ENCODE peak calls at places on chromosomes 12 and 14, in six cellular contexts. W is CD8-positive, alpha-beta T cell; O is RWPE1; A is breast epithelium; I is uterus; F is AG04450. M is an unnamed sample.

GRCh38 chr12:91382081-91382543 is 199.5 kb upstream of the DCN start:
- DNase-seq in W (peak), O (peak), A (peak), I (peak), F (peak), M (peak)

GRCh38 chr12:75714462-75715322 is 203.3 kb upstream of the KRR1 start:
- DNase-seq in W (no peak), O (peak), A (no peak), I (no peak), F (no peak), M (no peak)

GRCh38 chr12:48999371-49000131 is at the start of gene DDN:
- DNase-seq in W (no peak), O (no peak), A (no peak), I (no peak), F (no peak), M (no peak)

GRCh38 chr12:1355396-1355795 is 239.0 kb downstream of the FBXL14 start:
- DNase-seq in W (no peak), O (no peak), A (no peak), I (no peak), F (no peak), M (no peak)

GRCh38 chr12:57715786-57716185 is 21.9 kb downstream of the OS9 start:
- DNase-seq in W (no peak), O (no peak), A (peak), I (no peak), F (no peak), M (no peak)

GRCh38 chr14:22265319-22266140 is 323.5 kb downstream of the DAD1 start:
- DNase-seq in W (no peak), O (peak), A (no peak), I (no peak), F (no peak), M (no peak)

GRCh38 chr12:109864916-109865315 is 15.4 kb downstream of the GLTP start:
- DNase-seq in W (no peak), O (peak), A (no peak), I (no peak), F (no peak), M (no peak)

GRCh38 chr12:30792648-30793499 is 38.1 kb upstream of the CAPRIN2 start:
- DNase-seq in W (no peak), O (peak), A (no peak), I (no peak), F (no peak), M (no peak)

GRCh38 chr14:71497645-71498086 is 434.6 kb upstream of the RGS6 start:
- DNase-seq in W (no peak), O (no peak), A (no peak), I (no peak), F (peak), M (no peak)

GRCh38 chr12:42002563-42002962 is 142.1 kb downstream of the GXYLT1 start:
- DNase-seq in W (no peak), O (no peak), A (no peak), I (no peak), F (no peak), M (no peak)

GRCh38 chr12:132147423-132148367 is 3.4 kb downstream of the NOC4L start:
- DNase-seq in W (no peak), O (no peak), A (no peak), I (peak), F (no peak), M (no peak)

GRCh38 chr12:65720136-65720535 is 104.1 kb upstream of the HMGA2 start:
- DNase-seq in W (no peak), O (no peak), A (no peak), I (no peak), F (no peak), M (no peak)

GRCh38 chr14:37598973-37599526 is 3.6 kb downstream of the TTC6 start:
- DNase-seq in W (no peak), O (no peak), A (no peak), I (no peak), F (no peak), M (no peak)

GRCh38 chr12:105289114-105289904 is 41.2 kb upstream of the C12orf75 start:
- DNase-seq in W (no peak), O (no peak), A (no peak), I (no peak), F (no peak), M (no peak)

GRCh38 chr12:96026331-96026730 is 9.1 kb downstream of the LTA4H start:
- DNase-seq in W (no peak), O (no peak), A (no peak), I (no peak), F (no peak), M (no peak)

GRCh38 chr12:107759410-107759809 is 1.5 kb downstream of the PRDM4 start:
- DNase-seq in W (no peak), O (peak), A (no peak), I (peak), F (peak), M (peak)

GRCh38 chr14:36676236-36676635 is 14.6 kb downstream of the PAX9 start:
- DNase-seq in W (no peak), O (no peak), A (no peak), I (no peak), F (no peak), M (no peak)

GRCh38 chr14:92173668-92174067 is 51.9 kb downstream of the CPSF2 start:
- DNase-seq in W (no peak), O (no peak), A (no peak), I (no peak), F (no peak), M (no peak)

GRCh38 chr14:96260341-96260821 is 4.4 kb downstream of the BDKRB1 start:
- DNase-seq in W (no peak), O (no peak), A (no peak), I (no peak), F (no peak), M (no peak)

GRCh38 chr12:105907982-105908381 is 230.8 kb downstream of the NUAK1 start:
- DNase-seq in W (no peak), O (no peak), A (no peak), I (no peak), F (no peak), M (no peak)

GRCh38 chr14:61678966-61679365 is 16.3 kb upstream of the HIF1A start:
- DNase-seq in W (no peak), O (no peak), A (no peak), I (no peak), F (no peak), M (no peak)

GRCh38 chr12:19530631-19531020 is 91.3 kb downstream of the AEBP2 start:
- DNase-seq in W (no peak), O (peak), A (no peak), I (no peak), F (no peak), M (no peak)

GRCh38 chr14:60862283-60862682 is 118.6 kb downstream of the TRMT5 start:
- DNase-seq in W (no peak), O (no peak), A (peak), I (peak), F (no peak), M (peak)

GRCh38 chr14:93114713-93115068 is 1.0 kb downstream of the ITPK1 start:
- DNase-seq in W (no peak), O (no peak), A (no peak), I (peak), F (no peak), M (peak)

GRCh38 chr12:2490746-2491145 is 304.0 kb upstream of the FKBP4 start:
- DNase-seq in W (no peak), O (no peak), A (no peak), I (no peak), F (no peak), M (no peak)

GRCh38 chr12:107590369-107591094 is 95.1 kb upstream of the PWP1 start:
- DNase-seq in W (no peak), O (no peak), A (no peak), I (no peak), F (no peak), M (no peak)

GRCh38 chr12:41924111-41924510 is 220.6 kb downstream of the GXYLT1 start:
- DNase-seq in W (no peak), O (no peak), A (no peak), I (no peak), F (no peak), M (no peak)

GRCh38 chr12:120399531-120399930 is 30.6 kb upstream of the MSI1 start:
- DNase-seq in W (no peak), O (no peak), A (no peak), I (no peak), F (peak), M (no peak)

GRCh38 chr14:36271939-36272907 is 48.2 kb downstream of the MBIP start:
- DNase-seq in W (no peak), O (peak), A (no peak), I (no peak), F (no peak), M (peak)

GRCh38 chr14:92546347-92547053 is 32.9 kb downstream of the RIN3 start:
- DNase-seq in W (no peak), O (no peak), A (no peak), I (no peak), F (peak), M (no peak)

GRCh38 chr14:61565181-61565580 is 130.1 kb upstream of the HIF1A start:
- DNase-seq in W (no peak), O (no peak), A (no peak), I (no peak), F (no peak), M (no peak)

GRCh38 chr14:81401420-81402122 is 1.4 kb upstream of the STON2 start:
- DNase-seq in W (no peak), O (peak), A (no peak), I (no peak), F (peak), M (no peak)

GRCh38 chr12:4789776-4790175 is 69.6 kb downstream of the GALNT8 start:
- DNase-seq in W (no peak), O (no peak), A (no peak), I (no peak), F (no peak), M (no peak)

GRCh38 chr12:114269153-114269552 is 136.8 kb downstream of the TBX5 start:
- DNase-seq in W (no peak), O (no peak), A (no peak), I (no peak), F (no peak), M (no peak)

GRCh38 chr14:33668066-33668465 is 282.8 kb downstream of the EGLN3 start:
- DNase-seq in W (no peak), O (no peak), A (no peak), I (no peak), F (no peak), M (no peak)

GRCh38 chr14:22993517-22993916 is 11.2 kb upstream of the AJUBA start:
- DNase-seq in W (no peak), O (no peak), A (no peak), I (no peak), F (no peak), M (no peak)

DNA sequence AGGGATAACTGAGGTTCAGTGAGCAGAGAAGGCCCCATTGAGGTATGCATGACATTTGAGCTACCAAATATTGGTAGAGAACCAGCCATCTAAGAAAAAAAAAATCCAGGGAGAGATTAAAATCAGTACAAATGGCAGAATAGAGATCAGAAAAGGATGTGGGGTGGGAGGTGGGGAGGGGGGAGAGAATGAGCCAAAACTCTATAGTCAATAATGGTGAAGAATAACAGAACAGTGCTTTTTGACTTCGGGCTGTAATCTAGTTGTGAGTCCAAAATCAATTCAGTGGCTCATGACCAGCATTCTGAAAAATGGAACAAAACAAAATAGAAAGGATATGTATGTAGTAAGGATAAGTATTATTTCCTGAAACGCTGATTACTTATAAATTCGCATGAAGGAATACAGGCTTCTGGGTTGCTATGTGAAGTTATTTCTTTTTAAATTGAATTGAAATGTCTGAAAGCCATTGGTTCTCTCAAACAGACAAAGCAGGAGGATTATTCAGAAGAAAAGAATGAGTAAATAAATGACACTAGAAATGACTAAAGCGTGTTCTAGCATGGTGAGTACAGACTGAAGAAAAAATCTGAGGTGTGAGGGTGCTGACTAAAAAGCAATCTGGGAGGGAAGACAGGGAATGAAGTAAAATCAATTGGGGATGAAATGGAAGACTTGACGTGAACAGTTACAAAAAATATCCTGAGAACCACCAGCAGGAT is 72.4 kb downstream of the ATP2B1 start:
- DNase-seq in W (no peak), O (peak), A (no peak), I (no peak), F (peak), M (no peak)
- H3K27ac ChIP-seq in W (no peak), O (no peak), A (no peak), I (no peak), F (no peak), M (no peak)

GRCh38 chr12:40157307-40157706 is 51.4 kb upstream of the SLC2A13 start:
- DNase-seq in W (no peak), O (no peak), A (no peak), I (no peak), F (no peak), M (no peak)

GRCh38 chr12:40162022-40162421 is 56.1 kb upstream of the SLC2A13 start:
- DNase-seq in W (no peak), O (no peak), A (no peak), I (no peak), F (no peak), M (no peak)

GRCh38 chr12:40154381-40154780 is 48.5 kb upstream of the SLC2A13 start:
- DNase-seq in W (no peak), O (no peak), A (no peak), I (no peak), F (no peak), M (no peak)

GRCh38 chr12:40156031-40156764 is 50.3 kb upstream of the SLC2A13 start:
- DNase-seq in W (no peak), O (no peak), A (no peak), I (no peak), F (no peak), M (no peak)

DNA sequence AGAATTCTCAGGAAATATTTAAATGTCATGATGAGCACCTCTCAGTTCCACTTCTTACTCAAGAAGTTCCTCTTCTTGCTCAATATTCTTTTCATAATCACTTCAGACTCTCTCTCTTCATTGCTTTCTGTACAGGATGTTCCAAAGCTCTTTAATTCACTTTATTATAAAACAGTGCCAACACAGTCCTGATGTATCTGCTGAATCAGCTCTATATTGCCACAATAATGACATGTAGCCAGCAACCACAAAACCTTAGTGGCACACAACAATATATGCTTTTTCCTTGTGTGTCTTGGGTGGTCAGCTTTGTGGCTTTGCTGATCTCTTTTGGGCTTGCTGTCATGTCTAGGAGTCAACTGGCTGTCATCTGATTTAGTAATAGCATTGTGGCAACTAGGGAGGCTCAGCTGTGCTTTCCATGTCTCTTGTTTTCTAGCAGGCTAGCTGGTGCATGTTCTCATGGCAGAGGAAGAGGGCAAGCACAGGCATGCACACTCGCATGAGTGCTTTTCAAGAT is 52.8 kb upstream of the SLC2A13 start:
- DNase-seq in W (no peak), O (peak), A (peak), I (no peak), F (no peak), M (no peak)
- H3K27ac ChIP-seq in W (no peak), O (peak), A (peak), I (no peak), F (no peak), M (no peak)

GRCh38 chr12:10252201-10252600 is 39.5 kb downstream of the GABARAPL1 start:
- DNase-seq in W (no peak), O (no peak), A (no peak), I (no peak), F (no peak), M (no peak)
- H3K27ac ChIP-seq in W (no peak), O (no peak), A (no peak), I (no peak), F (no peak), M (no peak)

GRCh38 chr12:45834809-45835208 is 105.3 kb downstream of the ARID2 start:
- DNase-seq in W (no peak), O (no peak), A (no peak), I (no peak), F (no peak), M (no peak)
- H3K27ac ChIP-seq in W (no peak), O (no peak), A (no peak), I (no peak), F (no peak), M (no peak)

GRCh38 chr12:55726911-55727310 is 1.9 kb downstream of the CD63 start:
- DNase-seq in W (no peak), O (no peak), A (no peak), I (no peak), F (no peak), M (no peak)
- H3K27ac ChIP-seq in W (no peak), O (peak), A (peak), I (peak), F (no peak), M (peak)

GRCh38 chr12:16346931-16347330 is 514 bp upstream of the MGST1 start:
- DNase-seq in W (no peak), O (no peak), A (no peak), I (no peak), F (no peak), M (peak)

GRCh38 chr12:16347391-16348298 is at the start of gene MGST1:
- DNase-seq in W (no peak), O (peak), A (peak), I (peak), F (no peak), M (peak)

GRCh38 chr12:16350682-16351081 is 3.2 kb downstream of the MGST1 start:
- DNase-seq in W (no peak), O (peak), A (peak), I (peak), F (peak), M (no peak)

GRCh38 chr12:16349132-16349463 is 1.7 kb downstream of the MGST1 start:
- DNase-seq in W (no peak), O (peak), A (peak), I (peak), F (peak), M (peak)

DNA sequence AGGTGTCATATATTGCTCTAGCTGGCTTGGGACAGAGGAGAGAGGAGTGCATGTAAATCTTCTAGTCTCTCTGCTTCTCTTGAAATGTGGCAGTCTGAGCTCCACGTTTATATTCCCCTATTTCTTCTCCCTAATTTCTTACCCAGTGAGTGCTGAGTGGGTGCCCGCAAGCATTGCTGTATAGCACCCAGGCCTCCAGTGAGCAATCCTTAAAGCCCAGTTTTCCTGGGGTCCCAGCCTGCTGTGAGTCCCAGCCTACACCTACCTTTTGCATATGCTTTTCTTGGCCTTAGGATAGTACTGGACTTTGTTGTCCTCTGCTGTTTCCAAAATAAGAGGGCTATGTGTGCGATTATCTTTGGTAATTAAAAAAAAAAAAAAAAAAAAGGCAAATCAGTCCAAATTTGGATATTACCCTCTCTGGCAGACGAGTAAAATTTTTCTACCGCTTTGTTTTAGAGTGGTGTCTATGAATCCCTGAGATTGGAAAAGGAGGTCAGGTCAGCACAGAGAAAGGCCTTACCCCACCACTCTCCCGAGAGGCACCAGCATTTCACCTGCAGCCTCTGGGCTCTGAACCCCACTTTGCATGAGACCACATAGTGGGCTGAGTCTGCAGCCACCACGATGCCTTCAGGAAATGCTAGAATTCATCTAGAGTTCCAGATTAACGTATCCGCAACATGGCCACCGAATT is 1.1 kb downstream of the MGST1 start:
- DNase-seq in W (no peak), O (no peak), A (no peak), I (no peak), F (no peak), M (no peak)
- H3K27ac ChIP-seq in W (no peak), O (peak), A (peak), I (peak), F (peak), M (peak)

GRCh38 chr14:68502196-68502595 is 290.7 kb downstream of the ZFP36L1 start:
- DNase-seq in W (no peak), O (no peak), A (no peak), I (no peak), F (no peak), M (no peak)
- H3K27ac ChIP-seq in W (no peak), O (no peak), A (no peak), I (no peak), F (no peak), M (no peak)

M was measured in colonic mucosa.